ENCODE peak calls at places on chromosomes 13 and 19, in four cellular contexts. One of them, this sample, is unnamed.

GRCh38 chr19:42555801-42556200 is 27.5 kb upstream of the CEACAM1 start:
- DNase-seq in AG10803: no peak
- DNase-seq in CD8-positive, alpha-beta T cell: no peak
- DNase-seq in coronary artery: no peak
- DNase-seq in this sample: no peak

GRCh38 chr13:104984296-104984818 is 1551.1 kb downstream of the EFNB2 start:
- DNase-seq in AG10803: no peak
- DNase-seq in CD8-positive, alpha-beta T cell: peak
- DNase-seq in coronary artery: no peak
- DNase-seq in this sample: peak

GRCh38 chr13:96958286-96958891 is 35.9 kb downstream of the OXGR1 start:
- DNase-seq in AG10803: peak
- DNase-seq in CD8-positive, alpha-beta T cell: no peak
- DNase-seq in coronary artery: no peak
- DNase-seq in this sample: peak

GRCh38 chr19:6375411-6376010 is at the start of gene PSPN:
- DNase-seq in AG10803: no peak
- DNase-seq in CD8-positive, alpha-beta T cell: no peak
- DNase-seq in coronary artery: no peak
- DNase-seq in this sample: no peak

GRCh38 chr19:2327773-2328400 is 499 bp downstream of the LSM7 start:
- DNase-seq in AG10803: peak
- DNase-seq in CD8-positive, alpha-beta T cell: peak
- DNase-seq in coronary artery: no peak
- DNase-seq in this sample: peak

GRCh38 chr19:2557093-2557440 is 81.1 kb downstream of the GADD45B start:
- DNase-seq in AG10803: no peak
- DNase-seq in CD8-positive, alpha-beta T cell: no peak
- DNase-seq in coronary artery: no peak
- DNase-seq in this sample: no peak

GRCh38 chr13:89282241-89282640 is 1611.1 kb downstream of the SLITRK5 start:
- DNase-seq in AG10803: no peak
- DNase-seq in CD8-positive, alpha-beta T cell: no peak
- DNase-seq in coronary artery: no peak
- DNase-seq in this sample: no peak

GRCh38 chr19:19155495-19156219 is 14.4 kb downstream of the MEF2B start:
- DNase-seq in AG10803: no peak
- DNase-seq in CD8-positive, alpha-beta T cell: no peak
- DNase-seq in coronary artery: no peak
- DNase-seq in this sample: peak

GRCh38 chr13:112688560-112689497 is 1.0 kb upstream of the ATP11A start:
- DNase-seq in AG10803: peak
- DNase-seq in CD8-positive, alpha-beta T cell: no peak
- DNase-seq in coronary artery: peak
- DNase-seq in this sample: peak

GRCh38 chr13:98672947-98673545 is 79.4 kb downstream of the SLC15A1 start:
- DNase-seq in AG10803: peak
- DNase-seq in CD8-positive, alpha-beta T cell: peak
- DNase-seq in coronary artery: no peak
- DNase-seq in this sample: peak

GRCh38 chr19:5691205-5691929 is 1.3 kb downstream of the RPL36 start:
- DNase-seq in AG10803: peak
- DNase-seq in CD8-positive, alpha-beta T cell: peak
- DNase-seq in coronary artery: no peak
- DNase-seq in this sample: peak

GRCh38 chr19:48633148-48634035 is 3.8 kb downstream of the DBP start:
- DNase-seq in AG10803: no peak
- DNase-seq in CD8-positive, alpha-beta T cell: no peak
- DNase-seq in coronary artery: no peak
- DNase-seq in this sample: peak

DNA sequence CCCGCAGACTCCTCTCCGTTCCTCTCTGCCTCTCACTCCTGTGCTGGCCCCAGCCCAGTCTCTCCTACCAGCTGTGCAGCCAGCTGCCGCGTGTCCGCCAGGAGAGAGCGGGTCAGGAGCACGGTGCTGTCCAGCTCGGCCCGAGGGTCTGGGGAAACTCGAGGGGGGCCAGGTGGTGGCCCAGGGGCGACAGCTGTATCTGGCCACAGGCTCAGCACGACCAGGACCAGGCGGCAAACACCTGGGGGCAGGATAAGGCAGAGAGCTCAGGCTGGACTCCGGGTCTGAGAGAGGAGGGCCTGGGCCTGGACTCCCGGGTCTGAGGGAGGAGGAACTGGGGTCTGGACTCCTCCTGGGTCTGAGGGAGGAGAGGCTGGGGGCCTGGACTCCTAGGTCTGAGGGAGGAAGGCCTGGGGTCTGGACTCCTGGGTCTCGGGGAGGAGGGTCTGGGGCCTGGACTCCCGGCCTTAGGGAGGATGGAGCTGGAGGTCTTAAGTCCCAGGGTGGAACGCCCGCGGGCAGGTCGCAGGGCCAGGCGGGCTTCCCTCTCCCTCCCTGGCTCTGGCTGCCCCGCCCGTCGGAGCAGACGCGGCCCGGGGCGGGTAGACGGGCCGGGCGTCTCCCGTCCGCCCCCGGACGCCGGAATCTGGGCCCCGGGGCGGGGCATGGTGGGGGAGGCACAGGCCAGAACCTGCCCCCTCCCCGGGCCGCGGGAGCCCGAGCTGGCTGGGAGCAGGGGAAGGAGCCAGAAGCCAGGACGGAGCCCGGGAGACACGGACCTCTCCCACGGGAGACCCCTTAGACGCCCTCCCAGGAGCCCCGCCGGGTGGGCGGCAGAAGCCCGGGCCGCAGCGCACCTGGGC is 1.3 kb downstream of the IL11 start:
- DNase-seq in AG10803: peak
- DNase-seq in CD8-positive, alpha-beta T cell: no peak
- DNase-seq in coronary artery: no peak
- DNase-seq in this sample: no peak
- H3K4me3 ChIP-seq in AG10803: peak
- H3K4me3 ChIP-seq in CD8-positive, alpha-beta T cell: no peak
- H3K4me3 ChIP-seq in coronary artery: peak
- H3K4me3 ChIP-seq in this sample: no peak

GRCh38 chr13:49220035-49220855 is at the start of gene MLNR:
- DNase-seq in AG10803: peak
- DNase-seq in CD8-positive, alpha-beta T cell: peak
- DNase-seq in coronary artery: no peak
- DNase-seq in this sample: peak
- TF ChIP-seq CTCF in AG10803: no peak
- TF ChIP-seq CTCF in CD8-positive, alpha-beta T cell: peak
- TF ChIP-seq CTCF in coronary artery: no peak
- TF ChIP-seq CTCF in this sample: peak

DNA sequence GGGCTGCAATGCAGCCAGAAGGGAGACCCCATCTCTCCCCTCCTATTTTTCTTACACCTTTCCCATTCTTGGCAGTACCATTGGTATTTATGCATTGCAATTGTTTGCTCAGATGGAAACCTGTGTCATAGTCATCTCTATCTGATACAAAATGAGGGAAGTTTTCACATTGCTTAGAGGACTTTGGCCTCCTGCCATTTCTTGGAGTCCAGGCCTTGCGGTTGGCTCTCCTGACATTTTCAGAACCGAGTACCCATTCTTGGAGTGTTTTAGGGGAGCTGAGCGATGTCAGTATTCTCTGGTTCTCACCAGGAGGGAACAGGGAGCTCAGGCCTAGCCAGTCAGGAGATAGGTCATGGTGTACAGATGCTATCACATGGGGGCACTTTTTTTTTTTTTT is 1.5 kb downstream of the SIN3B start:
- DNase-seq in AG10803: peak
- DNase-seq in CD8-positive, alpha-beta T cell: no peak
- DNase-seq in coronary artery: no peak
- DNase-seq in this sample: no peak
- H3K4me3 ChIP-seq in AG10803: peak
- H3K4me3 ChIP-seq in CD8-positive, alpha-beta T cell: no peak
- H3K4me3 ChIP-seq in coronary artery: peak
- H3K4me3 ChIP-seq in this sample: no peak

GRCh38 chr13:43133792-43134191 is 110.4 kb downstream of the DNAJC15 start:
- DNase-seq in AG10803: no peak
- DNase-seq in CD8-positive, alpha-beta T cell: no peak
- DNase-seq in coronary artery: no peak
- DNase-seq in this sample: no peak

GRCh38 chr13:43129511-43130130 is 106.2 kb downstream of the DNAJC15 start:
- DNase-seq in AG10803: no peak
- DNase-seq in CD8-positive, alpha-beta T cell: no peak
- DNase-seq in coronary artery: no peak
- DNase-seq in this sample: no peak

GRCh38 chr13:43132228-43132627 is 108.8 kb downstream of the DNAJC15 start:
- DNase-seq in AG10803: no peak
- DNase-seq in CD8-positive, alpha-beta T cell: no peak
- DNase-seq in coronary artery: no peak
- DNase-seq in this sample: peak

GRCh38 chr13:43134896-43135295 is 111.5 kb downstream of the DNAJC15 start:
- DNase-seq in AG10803: no peak
- DNase-seq in CD8-positive, alpha-beta T cell: no peak
- DNase-seq in coronary artery: no peak
- DNase-seq in this sample: no peak

GRCh38 chr13:43132911-43133310 is 109.5 kb downstream of the DNAJC15 start:
- DNase-seq in AG10803: no peak
- DNase-seq in CD8-positive, alpha-beta T cell: no peak
- DNase-seq in coronary artery: no peak
- DNase-seq in this sample: no peak
- TF ChIP-seq CTCF in AG10803: no peak
- TF ChIP-seq CTCF in CD8-positive, alpha-beta T cell: no peak
- TF ChIP-seq CTCF in coronary artery: no peak
- TF ChIP-seq CTCF in this sample: no peak

GRCh38 chr19:54570316-54570715 is 3.3 kb upstream of the LILRA2 start:
- DNase-seq in AG10803: no peak
- DNase-seq in CD8-positive, alpha-beta T cell: no peak
- DNase-seq in coronary artery: no peak
- DNase-seq in this sample: no peak

GRCh38 chr19:54574527-54575056 is 1.0 kb downstream of the LILRA2 start:
- DNase-seq in AG10803: no peak
- DNase-seq in CD8-positive, alpha-beta T cell: no peak
- DNase-seq in coronary artery: no peak
- DNase-seq in this sample: no peak

GRCh38 chr19:54573330-54573872 is at the start of gene LILRA2:
- DNase-seq in AG10803: no peak
- DNase-seq in CD8-positive, alpha-beta T cell: no peak
- DNase-seq in coronary artery: no peak
- DNase-seq in this sample: peak

GRCh38 chr19:54574051-54574450 is 461 bp downstream of the LILRA2 start:
- DNase-seq in AG10803: no peak
- DNase-seq in CD8-positive, alpha-beta T cell: no peak
- DNase-seq in coronary artery: no peak
- DNase-seq in this sample: no peak

GRCh38 chr19:54572696-54573311 is 786 bp upstream of the LILRA2 start:
- DNase-seq in AG10803: no peak
- DNase-seq in CD8-positive, alpha-beta T cell: no peak
- DNase-seq in coronary artery: no peak
- DNase-seq in this sample: no peak
- H3K4me3 ChIP-seq in AG10803: no peak
- H3K4me3 ChIP-seq in CD8-positive, alpha-beta T cell: no peak
- H3K4me3 ChIP-seq in coronary artery: peak
- H3K4me3 ChIP-seq in this sample: no peak